ENCODE peak calls at places on chromosomes 11 and 22, in ten cellular contexts. One of them, this sample, is unnamed.

GRCh38 chr22:38298312-38299000 is 18.8 kb downstream of the CSNK1E start:
- DNase-seq in mammary epithelial cell: peak; percentile 100
- DNase-seq in uterus: no peak
- DNase-seq in brain microvascular endothelial cell: peak; percentile 97
- DNase-seq in AG10803: peak; percentile 60
- DNase-seq in A549: no peak
- DNase-seq in neural progenitor cell: peak; percentile 34
- DNase-seq in foreskin fibroblast: no peak
- DNase-seq in stomach: no peak
- DNase-seq in lung: no peak
- DNase-seq in this sample: peak; percentile 98

GRCh38 chr11:82756765-82757650 is 23.3 kb upstream of the FAM181B start:
- DNase-seq in brain microvascular endothelial cell: no peak
- DNase-seq in stomach: no peak
- DNase-seq in neural progenitor cell: no peak
- DNase-seq in A549: no peak
- DNase-seq in lung: no peak
- DNase-seq in uterus: no peak
- DNase-seq in AG10803: no peak
- DNase-seq in foreskin fibroblast: no peak
- DNase-seq in mammary epithelial cell: no peak
- DNase-seq in this sample: no peak

GRCh38 chr11:97703815-97704214 is 1314.0 kb downstream of the JRKL start:
- DNase-seq in neural progenitor cell: no peak
- DNase-seq in stomach: no peak
- DNase-seq in AG10803: no peak
- DNase-seq in foreskin fibroblast: no peak
- DNase-seq in A549: no peak
- DNase-seq in lung: no peak
- DNase-seq in brain microvascular endothelial cell: no peak
- DNase-seq in mammary epithelial cell: no peak
- DNase-seq in uterus: no peak
- DNase-seq in this sample: no peak

GRCh38 chr11:118845369-118845768 is 38.3 kb upstream of the CXCR5 start:
- DNase-seq in lung: no peak
- DNase-seq in foreskin fibroblast: peak; percentile 49
- DNase-seq in brain microvascular endothelial cell: peak; percentile 53
- DNase-seq in AG10803: peak; percentile 36
- DNase-seq in neural progenitor cell: no peak
- DNase-seq in stomach: no peak
- DNase-seq in uterus: no peak
- DNase-seq in A549: no peak
- DNase-seq in mammary epithelial cell: peak; percentile 82
- DNase-seq in this sample: no peak

GRCh38 chr22:46737105-46737975 is 712 bp downstream of the CERK start:
- DNase-seq in AG10803: no peak
- DNase-seq in A549: peak; percentile 18
- DNase-seq in uterus: no peak
- DNase-seq in stomach: no peak
- DNase-seq in foreskin fibroblast: no peak
- DNase-seq in brain microvascular endothelial cell: no peak
- DNase-seq in lung: no peak
- DNase-seq in neural progenitor cell: peak; percentile 72
- DNase-seq in mammary epithelial cell: no peak
- DNase-seq in this sample: no peak

GRCh38 chr11:3686751-3687150 is 15.6 kb upstream of the CHRNA10 start:
- DNase-seq in stomach: no peak
- DNase-seq in lung: no peak
- DNase-seq in mammary epithelial cell: peak; percentile 60
- DNase-seq in brain microvascular endothelial cell: peak; percentile 48
- DNase-seq in A549: no peak
- DNase-seq in AG10803: no peak
- DNase-seq in neural progenitor cell: no peak
- DNase-seq in uterus: no peak
- DNase-seq in foreskin fibroblast: no peak
- DNase-seq in this sample: no peak

GRCh38 chr11:77136784-77137420 is 8.9 kb downstream of the MYO7A start:
- DNase-seq in uterus: no peak
- DNase-seq in brain microvascular endothelial cell: no peak
- DNase-seq in neural progenitor cell: no peak
- DNase-seq in foreskin fibroblast: no peak
- DNase-seq in AG10803: no peak
- DNase-seq in lung: no peak
- DNase-seq in mammary epithelial cell: no peak
- DNase-seq in stomach: no peak
- DNase-seq in A549: no peak
- DNase-seq in this sample: no peak

GRCh38 chr22:27747396-27748256 is 53.9 kb downstream of the MN1 start:
- DNase-seq in neural progenitor cell: no peak
- DNase-seq in stomach: no peak
- DNase-seq in brain microvascular endothelial cell: no peak
- DNase-seq in lung: no peak
- DNase-seq in foreskin fibroblast: no peak
- DNase-seq in uterus: no peak
- DNase-seq in mammary epithelial cell: no peak
- DNase-seq in A549: no peak
- DNase-seq in AG10803: peak; percentile 84
- DNase-seq in this sample: no peak

GRCh38 chr22:33921576-33922181 is 1.4 kb upstream of the LARGE1 start:
- DNase-seq in mammary epithelial cell: peak; percentile 67
- DNase-seq in neural progenitor cell: peak; percentile 94
- DNase-seq in AG10803: peak; percentile 61
- DNase-seq in uterus: peak; percentile 70
- DNase-seq in A549: peak; percentile 8
- DNase-seq in brain microvascular endothelial cell: peak; percentile 44
- DNase-seq in foreskin fibroblast: peak; percentile 22
- DNase-seq in lung: peak; percentile 46
- DNase-seq in stomach: peak; percentile 64
- DNase-seq in this sample: no peak

GRCh38 chr22:21766933-21767462 is 31.4 kb upstream of the YPEL1 start:
- DNase-seq in stomach: peak; percentile 29
- DNase-seq in neural progenitor cell: no peak
- DNase-seq in lung: no peak
- DNase-seq in foreskin fibroblast: no peak
- DNase-seq in uterus: no peak
- DNase-seq in A549: no peak
- DNase-seq in mammary epithelial cell: no peak
- DNase-seq in AG10803: no peak
- DNase-seq in brain microvascular endothelial cell: no peak
- DNase-seq in this sample: no peak

GRCh38 chr22:49798486-49799151 is 29.1 kb downstream of the BRD1 start:
- DNase-seq in uterus: no peak
- DNase-seq in brain microvascular endothelial cell: no peak
- DNase-seq in neural progenitor cell: no peak
- DNase-seq in A549: no peak
- DNase-seq in stomach: no peak
- DNase-seq in lung: no peak
- DNase-seq in mammary epithelial cell: no peak
- DNase-seq in AG10803: no peak
- DNase-seq in foreskin fibroblast: no peak
- DNase-seq in this sample: no peak

DNA sequence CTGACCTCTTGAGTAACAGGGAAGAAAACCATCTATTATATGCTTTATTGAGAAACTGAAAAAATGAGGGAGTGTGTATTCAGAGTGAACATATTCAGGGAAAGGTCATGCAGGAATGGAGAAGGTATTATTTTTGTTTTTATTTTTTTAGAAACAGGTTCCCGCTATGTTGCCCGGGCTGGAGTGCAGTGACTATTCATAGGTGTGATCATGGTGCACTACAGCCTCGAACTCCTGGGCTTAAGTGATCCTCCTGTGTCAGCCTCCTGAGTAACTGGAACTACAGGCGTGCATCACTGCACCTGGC is 8.7 kb upstream of the RCE1 start:
- DNase-seq in neural progenitor cell: no peak
- DNase-seq in lung: no peak
- DNase-seq in stomach: no peak
- DNase-seq in A549: no peak
- DNase-seq in mammary epithelial cell: no peak
- DNase-seq in uterus: no peak
- DNase-seq in AG10803: no peak
- DNase-seq in brain microvascular endothelial cell: no peak
- DNase-seq in foreskin fibroblast: no peak
- DNase-seq in this sample: no peak
- TF ChIP-seq CTCF in neural progenitor cell: no peak
- TF ChIP-seq CTCF in lung: no peak
- TF ChIP-seq CTCF in stomach: no peak
- TF ChIP-seq CTCF in A549: no peak
- TF ChIP-seq CTCF in mammary epithelial cell: no peak
- TF ChIP-seq CTCF in uterus: no peak
- TF ChIP-seq CTCF in AG10803: no peak
- TF ChIP-seq CTCF in brain microvascular endothelial cell: no peak
- TF ChIP-seq CTCF in foreskin fibroblast: no peak
- TF ChIP-seq CTCF in this sample: no peak

DNA sequence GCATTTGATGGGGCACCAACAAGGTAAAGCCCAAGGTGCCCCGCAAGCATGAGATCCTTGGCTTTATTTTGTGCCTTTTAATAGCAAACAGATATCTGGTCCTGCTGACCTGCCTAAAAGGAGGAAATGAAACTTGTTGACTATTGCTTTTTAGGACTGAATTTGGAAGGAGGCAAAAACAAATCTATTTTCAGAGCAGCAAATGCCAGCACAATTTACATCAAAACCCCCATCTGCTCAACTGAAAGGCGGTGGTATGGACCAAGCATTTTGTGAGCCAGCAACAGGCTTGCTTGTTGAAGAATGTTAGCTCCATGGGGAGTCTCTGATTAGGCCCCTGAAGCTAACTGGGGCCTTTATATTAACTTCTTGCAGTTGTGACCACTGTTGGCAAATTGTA is 192.6 kb upstream of the E2F8 start:
- DNase-seq in uterus: no peak
- DNase-seq in neural progenitor cell: peak; percentile 42
- DNase-seq in stomach: no peak
- DNase-seq in mammary epithelial cell: no peak
- DNase-seq in A549: no peak
- DNase-seq in foreskin fibroblast: no peak
- DNase-seq in AG10803: no peak
- DNase-seq in brain microvascular endothelial cell: no peak
- DNase-seq in lung: no peak
- DNase-seq in this sample: no peak
- H3K4me3 ChIP-seq in uterus: no peak overlapping the region
- H3K4me3 ChIP-seq in neural progenitor cell: no peak overlapping the region
- H3K4me3 ChIP-seq in stomach: no peak overlapping the region
- H3K4me3 ChIP-seq in mammary epithelial cell: no peak overlapping the region
- H3K4me3 ChIP-seq in A549: no peak overlapping the region
- H3K4me3 ChIP-seq in foreskin fibroblast: no peak overlapping the region
- H3K4me3 ChIP-seq in AG10803: no peak overlapping the region
- H3K4me3 ChIP-seq in brain microvascular endothelial cell: no peak overlapping the region
- H3K4me3 ChIP-seq in lung: no peak overlapping the region
- H3K4me3 ChIP-seq in this sample: no peak overlapping the region

DNA sequence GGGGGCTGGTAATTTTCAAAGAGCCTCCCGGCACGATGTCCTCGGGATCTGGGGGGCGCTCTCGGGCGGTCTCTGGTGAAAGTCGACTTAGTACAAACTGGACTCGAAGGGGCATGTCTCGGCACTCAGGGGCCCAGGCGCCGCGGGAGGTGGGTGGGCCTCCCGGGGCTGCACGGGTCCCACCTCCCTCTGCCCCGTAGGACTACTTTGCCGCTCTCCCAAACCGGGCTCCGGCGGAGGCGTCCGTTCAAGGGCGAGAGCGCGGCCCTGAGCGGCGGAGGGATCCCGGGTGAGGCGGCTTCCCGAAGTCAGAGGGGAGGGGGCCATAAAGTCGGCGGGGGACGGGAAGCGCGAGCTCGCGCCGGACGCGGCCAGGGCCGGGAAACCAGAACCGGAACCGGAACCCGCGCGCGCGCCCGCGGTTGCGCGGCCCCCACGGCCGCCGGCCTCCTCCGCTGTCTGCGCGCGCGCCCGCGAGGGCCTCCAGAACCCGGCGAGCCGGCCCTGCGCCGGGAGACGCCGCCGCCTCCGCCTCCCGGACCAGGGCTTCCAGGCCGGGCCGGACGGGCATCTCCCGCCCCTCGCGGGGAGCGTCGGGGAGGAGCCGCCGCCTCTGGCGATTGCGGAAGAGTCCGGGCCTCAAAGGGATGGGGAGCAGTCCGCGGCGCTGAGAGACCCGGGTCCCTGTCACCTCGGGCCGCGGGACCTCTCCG is at the start of gene ARHGEF12:
- DNase-seq in neural progenitor cell: peak; percentile 97
- DNase-seq in A549: peak; percentile 84
- DNase-seq in brain microvascular endothelial cell: peak; percentile 93
- DNase-seq in AG10803: peak; percentile 99
- DNase-seq in mammary epithelial cell: peak; percentile 93
- DNase-seq in foreskin fibroblast: peak; percentile 99
- DNase-seq in stomach: peak; percentile 96
- DNase-seq in uterus: peak; percentile 96
- DNase-seq in lung: peak; percentile 93
- DNase-seq in this sample: peak; percentile 92
- TF ChIP-seq CTCF in neural progenitor cell: peak; percentile 61
- TF ChIP-seq CTCF in A549: peak; percentile 62
- TF ChIP-seq CTCF in brain microvascular endothelial cell: peak; percentile 55
- TF ChIP-seq CTCF in AG10803: peak; percentile 48
- TF ChIP-seq CTCF in mammary epithelial cell: no peak
- TF ChIP-seq CTCF in foreskin fibroblast: no peak
- TF ChIP-seq CTCF in stomach: no peak
- TF ChIP-seq CTCF in uterus: no peak
- TF ChIP-seq CTCF in lung: no peak
- TF ChIP-seq CTCF in this sample: peak; percentile 56

GRCh38 chr22:31161386-31161785 is 1.4 kb downstream of the RNF185 start:
- DNase-seq in foreskin fibroblast: no peak
- DNase-seq in brain microvascular endothelial cell: no peak
- DNase-seq in stomach: no peak
- DNase-seq in lung: no peak
- DNase-seq in A549: no peak
- DNase-seq in uterus: no peak
- DNase-seq in AG10803: no peak
- DNase-seq in mammary epithelial cell: no peak
- DNase-seq in neural progenitor cell: no peak
- DNase-seq in this sample: no peak

GRCh38 chr22:31162015-31162765 is 2.2 kb downstream of the RNF185 start:
- DNase-seq in neural progenitor cell: no peak
- DNase-seq in uterus: no peak
- DNase-seq in A549: no peak
- DNase-seq in stomach: no peak
- DNase-seq in AG10803: peak; percentile 56
- DNase-seq in brain microvascular endothelial cell: no peak
- DNase-seq in foreskin fibroblast: no peak
- DNase-seq in lung: no peak
- DNase-seq in mammary epithelial cell: no peak
- DNase-seq in this sample: no peak

GRCh38 chr22:31154975-31155374 is 5.0 kb upstream of the RNF185 start:
- DNase-seq in mammary epithelial cell: no peak
- DNase-seq in lung: no peak
- DNase-seq in AG10803: peak; percentile 42
- DNase-seq in foreskin fibroblast: no peak
- DNase-seq in stomach: no peak
- DNase-seq in A549: no peak
- DNase-seq in brain microvascular endothelial cell: no peak
- DNase-seq in uterus: no peak
- DNase-seq in neural progenitor cell: no peak
- DNase-seq in this sample: no peak

GRCh38 chr22:31155425-31155824 is 4.6 kb upstream of the RNF185 start:
- DNase-seq in neural progenitor cell: no peak
- DNase-seq in AG10803: peak; percentile 69
- DNase-seq in uterus: no peak
- DNase-seq in brain microvascular endothelial cell: no peak
- DNase-seq in A549: no peak
- DNase-seq in foreskin fibroblast: no peak
- DNase-seq in mammary epithelial cell: no peak
- DNase-seq in lung: no peak
- DNase-seq in stomach: no peak
- DNase-seq in this sample: no peak

GRCh38 chr22:31160328-31160978 is 471 bp downstream of the RNF185 start:
- DNase-seq in A549: no peak
- DNase-seq in AG10803: peak; percentile 17
- DNase-seq in mammary epithelial cell: no peak
- DNase-seq in brain microvascular endothelial cell: no peak
- DNase-seq in uterus: no peak
- DNase-seq in lung: no peak
- DNase-seq in foreskin fibroblast: no peak
- DNase-seq in stomach: no peak
- DNase-seq in neural progenitor cell: no peak
- DNase-seq in this sample: no peak
- H3K4me3 ChIP-seq in A549: peak overlapping the region; percentile 90
- H3K4me3 ChIP-seq in AG10803: peak overlapping the region; percentile 93
- H3K4me3 ChIP-seq in mammary epithelial cell: peak overlapping the region; percentile 72
- H3K4me3 ChIP-seq in brain microvascular endothelial cell: peak overlapping the region; percentile 89
- H3K4me3 ChIP-seq in uterus: peak overlapping the region; percentile 83
- H3K4me3 ChIP-seq in lung: peak overlapping the region; percentile 86
- H3K4me3 ChIP-seq in foreskin fibroblast: peak overlapping the region; percentile 94
- H3K4me3 ChIP-seq in stomach: peak overlapping the region; percentile 69
- H3K4me3 ChIP-seq in neural progenitor cell: peak overlapping the region; percentile 61
- H3K4me3 ChIP-seq in this sample: peak overlapping the region; percentile 75

This sample was measured in astrocyte of the cerebellum.